ENCODE peak calls at places on chromosomes 12 and 14, in four cellular contexts. W is kidney epithelial cell; O is CD4-positive, alpha-beta memory T cell; S is left ventricle myocardium inferior. T is an unnamed sample.
A peak's percentile ranks its signal among the peaks of the same experiment; 100 is the strongest.

GRCh38 chr12:56628671-56629458 is 1.3 kb downstream of the BAZ2A start:
- DNase-seq in S (peak; percentile 65), W (no peak), O (peak; percentile 76), T (peak; percentile 46)

GRCh38 chr12:12696562-12697383 is 790 bp upstream of the GPR19 start:
- DNase-seq in S (peak; percentile 92), O (peak; percentile 96), W (no peak), T (no peak)

GRCh38 chr12:32390572-32391219 is 8.7 kb upstream of the FGD4 start:
- DNase-seq in S (peak; percentile 25), W (no peak), O (no peak), T (no peak)

GRCh38 chr12:43348221-43348620 is 203.8 kb downstream of the ADAMTS20 start:
- DNase-seq in W (no peak), S (no peak), O (no peak), T (no peak)

GRCh38 chr14:81727243-81727642 is 193.6 kb upstream of the SEL1L start:
- DNase-seq in O (no peak), W (peak; percentile 25), S (no peak), T (no peak)

GRCh38 chr12:113056631-113057488 is at the start of gene DTX1:
- DNase-seq in S (peak; percentile 43), O (peak; percentile 35), W (no peak), T (no peak)

GRCh38 chr14:93239869-93240677 is 33.0 kb downstream of the UBR7 start:
- DNase-seq in O (no peak), S (no peak), W (peak; percentile 45), T (no peak)

GRCh38 chr14:103908580-103908979 is 19.7 kb upstream of the TDRD9 start:
- DNase-seq in W (no peak), S (no peak), O (no peak), T (peak; percentile 87)

GRCh38 chr12:65943388-65944137 is 119.3 kb downstream of the HMGA2 start:
- DNase-seq in W (no peak), S (no peak), O (no peak), T (no peak)

GRCh38 chr12:53602176-53602942 is 23.8 kb downstream of the ATF7 start:
- DNase-seq in W (no peak), O (no peak), S (no peak), T (no peak)

GRCh38 chr12:44874981-44875416 is 1.1 kb downstream of the NELL2 start:
- DNase-seq in W (no peak), O (peak; percentile 22), S (no peak), T (no peak)

GRCh38 chr12:124480469-124481256 is 86.7 kb downstream of the NCOR2 start:
- DNase-seq in S (peak; percentile 56), O (peak; percentile 46), W (peak; percentile 72), T (peak; percentile 91)

GRCh38 chr12:131919366-131920156 is 9.5 kb upstream of the PUS1 start:
- DNase-seq in O (no peak), W (no peak), S (no peak), T (no peak)

GRCh38 chr14:77882631-77883030 is 82.7 kb downstream of the ADCK1 start:
- DNase-seq in O (no peak), W (no peak), S (no peak), T (no peak)

GRCh38 chr14:85438001-85438400 is 91.9 kb upstream of the FLRT2 start:
- DNase-seq in O (no peak), S (no peak), W (no peak), T (no peak)

GRCh38 chr12:21054334-21054733 is 76.7 kb upstream of the SLCO1B1 start:
- DNase-seq in O (no peak), S (no peak), W (no peak), T (no peak)

GRCh38 chr14:106822905-106823304 is 1296.5 kb downstream of the TMEM121 start:
- DNase-seq in W (no peak), S (no peak), O (no peak), T (no peak)
- H3K4me3 ChIP-seq in W (no peak overlapping the region), S (no peak overlapping the region), O (no peak overlapping the region), T (no peak overlapping the region)

GRCh38 chr12:6093764-6094163 is 30.7 kb downstream of the VWF start:
- DNase-seq in O (no peak), S (no peak), W (no peak), T (no peak)
- H3K4me3 ChIP-seq in O (no peak overlapping the region), S (no peak overlapping the region), W (no peak overlapping the region), T (no peak overlapping the region)

GRCh38 chr14:75995372-75996041 is 9.9 kb downstream of the IFT43 start:
- DNase-seq in O (no peak), S (peak; percentile 62), W (no peak), T (no peak)
- H3K4me3 ChIP-seq in O (no peak overlapping the region), S (peak overlapping the region; percentile 43), W (no peak overlapping the region), T (no peak overlapping the region)

DNA sequence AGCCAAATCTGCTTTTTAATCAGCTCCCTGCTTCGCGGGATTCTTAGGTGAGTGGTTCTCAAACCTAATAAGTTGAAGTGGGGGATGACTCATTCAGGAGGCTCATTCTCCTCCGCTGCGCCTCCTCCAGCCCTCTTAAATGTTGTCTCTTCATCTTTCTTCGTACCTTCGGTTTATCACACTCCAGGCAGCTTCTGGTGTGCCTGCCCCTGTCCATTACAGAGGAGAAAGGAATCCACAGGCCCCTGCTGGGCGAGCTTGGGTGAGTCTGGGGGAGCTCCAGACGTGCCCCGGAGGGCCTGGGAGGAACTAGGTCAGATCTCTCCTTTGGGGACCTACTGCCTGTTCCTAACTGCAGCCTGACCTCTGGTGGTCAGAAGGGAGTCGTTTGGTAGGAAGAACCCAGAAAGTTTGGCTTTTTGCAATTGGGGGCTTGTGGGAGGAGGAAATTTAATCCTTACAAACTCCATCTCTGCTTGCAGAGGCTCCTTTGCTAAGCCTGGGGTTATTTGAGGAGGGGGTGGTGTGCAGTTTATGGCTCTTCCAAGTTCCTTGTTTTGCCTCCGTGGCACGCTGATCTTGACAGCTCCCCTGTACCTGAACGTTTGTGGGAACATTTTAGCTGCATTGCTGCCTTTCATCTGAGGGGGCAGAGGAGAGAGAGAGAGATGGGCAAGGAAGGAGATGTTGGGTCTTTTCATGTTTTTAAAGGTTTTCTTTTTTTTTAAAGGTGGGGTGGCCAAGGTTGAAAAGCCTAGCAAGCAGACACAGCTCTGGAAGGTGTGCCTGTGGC is 84.1 kb upstream of the GNG2 start:
- DNase-seq in W (peak; percentile 14), S (peak; percentile 25), O (peak; percentile 17), T (peak; percentile 48)
- H3K4me3 ChIP-seq in W (no peak overlapping the region), S (peak overlapping the region; percentile 34), O (no peak overlapping the region), T (no peak overlapping the region)

GRCh38 chr12:120394483-120395367 is 25.8 kb upstream of the MSI1 start:
- DNase-seq in W (peak; percentile 31), S (no peak), O (no peak), T (no peak)
- H3K4me3 ChIP-seq in W (no peak overlapping the region), S (no peak overlapping the region), O (no peak overlapping the region), T (no peak overlapping the region)

GRCh38 chr14:84024231-84024630 is 1505.7 kb upstream of the FLRT2 start:
- DNase-seq in O (no peak), S (no peak), W (no peak), T (no peak)
- H3K4me3 ChIP-seq in O (no peak overlapping the region), S (no peak overlapping the region), W (no peak overlapping the region), T (no peak overlapping the region)